ENCODE peak calls at places on chromosomes 13 and 19, in eight cellular contexts. R is brain microvascular endothelial cell; P is right cardiac atrium; O is stimulated activated CD4-positive, alpha-beta T cell treated with anti-CD3 and anti-CD28 coated beads, Interleukin-2, amount 100 ng/mL, for 24 hours; U is SK-MEL-5; S is stimulated activated CD8-positive, alpha-beta memory T cell treated with anti-CD3 and anti-CD28 coated beads, Interleukin-2, amount 100 ng/mL, for 48 hours; Z is AG10803; T is heart right ventricle. N is an unnamed sample.

GRCh38 chr13:39452412-39452811 is 150.6 kb downstream of the LHFPL6 start:
- DNase-seq in R (no peak), O (no peak), U (no peak), Z (peak; percentile 29), S (no peak), P (no peak), T (peak; percentile 25), N (no peak)

GRCh38 chr19:45607071-45608029 is 5.3 kb upstream of the GPR4 start:
- DNase-seq in R (peak; percentile 59), Z (peak; percentile 49), T (peak; percentile 87), S (peak; percentile 30), O (peak; percentile 64), P (peak; percentile 92), U (peak; percentile 84), N (peak; percentile 76)

GRCh38 chr13:42174344-42175162 is 97.4 kb upstream of the AKAP11 start:
- DNase-seq in R (no peak), T (no peak), Z (no peak), O (no peak), P (no peak), U (no peak), S (no peak), N (peak; percentile 1)

GRCh38 chr19:44113784-44114390 is 688 bp downstream of the ZNF225 start:
- DNase-seq in Z (no peak), S (no peak), R (no peak), O (peak; percentile 1), U (peak; percentile 3), P (peak; percentile 63), T (peak; percentile 5), N (no peak)

GRCh38 chr19:43765109-43765876 is 10.5 kb upstream of the SMG9 start:
- DNase-seq in S (peak; percentile 78), T (peak; percentile 32), R (peak; percentile 95), P (peak; percentile 66), U (peak; percentile 72), O (peak; percentile 86), Z (peak; percentile 96), N (peak; percentile 85)

GRCh38 chr13:67001363-67001762 is 228.8 kb downstream of the PCDH9 start:
- DNase-seq in O (no peak), T (no peak), S (no peak), R (no peak), U (no peak), Z (no peak), P (no peak), N (no peak)

GRCh38 chr13:59742467-59742866 is 421.3 kb downstream of the DIAPH3 start:
- DNase-seq in P (no peak), R (no peak), O (no peak), T (no peak), Z (no peak), S (no peak), U (no peak), N (no peak)

GRCh38 chr19:55552206-55552605 is 6.9 kb upstream of the SBK3 start:
- DNase-seq in O (no peak), R (peak; percentile 15), P (peak; percentile 5), T (no peak), U (no peak), Z (no peak), S (no peak), N (no peak)

GRCh38 chr13:21006141-21007005 is 55.0 kb downstream of the LATS2 start:
- DNase-seq in T (no peak), U (no peak), P (no peak), Z (no peak), R (no peak), S (no peak), O (no peak), N (no peak)

GRCh38 chr19:12785431-12786011 is 5.8 kb upstream of the JUNB start:
- DNase-seq in O (no peak), Z (no peak), U (no peak), S (no peak), R (no peak), T (peak; percentile 42), P (no peak), N (no peak)

GRCh38 chr13:24012648-24013047 is 115.3 kb upstream of the C1QTNF9B start:
- DNase-seq in S (no peak), Z (no peak), R (no peak), U (no peak), O (no peak), P (no peak), T (no peak), N (no peak)

GRCh38 chr19:49857834-49858590 is 7.1 kb downstream of the PTOV1 start:
- DNase-seq in T (no peak), Z (no peak), O (no peak), R (no peak), U (no peak), P (peak; percentile 55), S (no peak), N (no peak)

N was measured in T1000.